ENCODE peak calls at places on chromosomes 7 and 10, in ten cellular contexts. One of them, this sample, is unnamed.

GRCh38 chr10:109062371-109062770 is 860.9 kb downstream of the XPNPEP1 start:
- DNase-seq in brain microvascular endothelial cell: no peak
- DNase-seq in H7: no peak
- DNase-seq in heart right ventricle: no peak
- DNase-seq in hepatocyte: peak; percentile 11
- DNase-seq in foreskin fibroblast: peak; percentile 2
- DNase-seq in coronary artery: no peak
- DNase-seq in psoas muscle: no peak
- DNase-seq in uterus: no peak
- DNase-seq in DND-41: no peak
- DNase-seq in this sample: no peak

GRCh38 chr7:103093429-103093828 is 18.5 kb downstream of the ARMC10 start:
- DNase-seq in brain microvascular endothelial cell: no peak
- DNase-seq in coronary artery: no peak
- DNase-seq in foreskin fibroblast: no peak
- DNase-seq in psoas muscle: no peak
- DNase-seq in uterus: no peak
- DNase-seq in H7: no peak
- DNase-seq in hepatocyte: no peak
- DNase-seq in heart right ventricle: no peak
- DNase-seq in DND-41: no peak
- DNase-seq in this sample: no peak

GRCh38 chr10:62911210-62911963 is 95.2 kb upstream of the EGR2 start:
- DNase-seq in foreskin fibroblast: no peak
- DNase-seq in DND-41: no peak
- DNase-seq in heart right ventricle: no peak
- DNase-seq in uterus: no peak
- DNase-seq in hepatocyte: no peak
- DNase-seq in coronary artery: no peak
- DNase-seq in psoas muscle: no peak
- DNase-seq in brain microvascular endothelial cell: no peak
- DNase-seq in H7: peak; percentile 29
- DNase-seq in this sample: no peak

GRCh38 chr10:124342136-124342820 is 76.4 kb downstream of the OAT start:
- DNase-seq in coronary artery: peak; percentile 65
- DNase-seq in heart right ventricle: no peak
- DNase-seq in H7: no peak
- DNase-seq in brain microvascular endothelial cell: no peak
- DNase-seq in uterus: no peak
- DNase-seq in DND-41: no peak
- DNase-seq in psoas muscle: no peak
- DNase-seq in foreskin fibroblast: no peak
- DNase-seq in hepatocyte: no peak
- DNase-seq in this sample: no peak

GRCh38 chr10:58448121-58448935 is 63.1 kb downstream of the TFAM start:
- DNase-seq in brain microvascular endothelial cell: no peak
- DNase-seq in DND-41: no peak
- DNase-seq in uterus: no peak
- DNase-seq in coronary artery: no peak
- DNase-seq in heart right ventricle: no peak
- DNase-seq in H7: no peak
- DNase-seq in foreskin fibroblast: no peak
- DNase-seq in psoas muscle: no peak
- DNase-seq in hepatocyte: no peak
- DNase-seq in this sample: no peak

GRCh38 chr10:44853148-44853734 is 57.9 kb upstream of the TMEM72 start:
- DNase-seq in DND-41: no peak
- DNase-seq in uterus: no peak
- DNase-seq in brain microvascular endothelial cell: no peak
- DNase-seq in foreskin fibroblast: peak; percentile 74
- DNase-seq in coronary artery: no peak
- DNase-seq in hepatocyte: no peak
- DNase-seq in heart right ventricle: no peak
- DNase-seq in H7: peak; percentile 48
- DNase-seq in psoas muscle: peak; percentile 23
- DNase-seq in this sample: no peak

GRCh38 chr10:52951819-52952218 is 179.2 kb upstream of the MBL2 start:
- DNase-seq in DND-41: no peak
- DNase-seq in uterus: no peak
- DNase-seq in foreskin fibroblast: no peak
- DNase-seq in heart right ventricle: no peak
- DNase-seq in psoas muscle: no peak
- DNase-seq in brain microvascular endothelial cell: peak; percentile 18
- DNase-seq in hepatocyte: peak; percentile 77
- DNase-seq in coronary artery: no peak
- DNase-seq in H7: peak; percentile 61
- DNase-seq in this sample: peak; percentile 39

GRCh38 chr7:135320277-135320676 is 86.6 kb downstream of the STRA8 start:
- DNase-seq in uterus: peak; percentile 85
- DNase-seq in coronary artery: no peak
- DNase-seq in brain microvascular endothelial cell: peak; percentile 87
- DNase-seq in psoas muscle: peak; percentile 81
- DNase-seq in hepatocyte: peak; percentile 59
- DNase-seq in heart right ventricle: peak; percentile 85
- DNase-seq in H7: no peak
- DNase-seq in DND-41: no peak
- DNase-seq in foreskin fibroblast: peak; percentile 66
- DNase-seq in this sample: peak; percentile 72

GRCh38 chr7:37557810-37558209 is 109.1 kb upstream of the ELMO1 start:
- DNase-seq in heart right ventricle: no peak
- DNase-seq in DND-41: no peak
- DNase-seq in H7: no peak
- DNase-seq in brain microvascular endothelial cell: no peak
- DNase-seq in hepatocyte: no peak
- DNase-seq in coronary artery: no peak
- DNase-seq in uterus: no peak
- DNase-seq in foreskin fibroblast: no peak
- DNase-seq in psoas muscle: no peak
- DNase-seq in this sample: no peak
- H3K4me3 ChIP-seq in heart right ventricle: no peak overlapping the region
- H3K4me3 ChIP-seq in DND-41: no peak overlapping the region
- H3K4me3 ChIP-seq in H7: no peak overlapping the region
- H3K4me3 ChIP-seq in brain microvascular endothelial cell: no peak overlapping the region
- H3K4me3 ChIP-seq in hepatocyte: no peak overlapping the region
- H3K4me3 ChIP-seq in coronary artery: no peak overlapping the region
- H3K4me3 ChIP-seq in uterus: no peak overlapping the region
- H3K4me3 ChIP-seq in foreskin fibroblast: no peak overlapping the region
- H3K4me3 ChIP-seq in psoas muscle: no peak overlapping the region
- H3K4me3 ChIP-seq in this sample: no peak overlapping the region

DNA sequence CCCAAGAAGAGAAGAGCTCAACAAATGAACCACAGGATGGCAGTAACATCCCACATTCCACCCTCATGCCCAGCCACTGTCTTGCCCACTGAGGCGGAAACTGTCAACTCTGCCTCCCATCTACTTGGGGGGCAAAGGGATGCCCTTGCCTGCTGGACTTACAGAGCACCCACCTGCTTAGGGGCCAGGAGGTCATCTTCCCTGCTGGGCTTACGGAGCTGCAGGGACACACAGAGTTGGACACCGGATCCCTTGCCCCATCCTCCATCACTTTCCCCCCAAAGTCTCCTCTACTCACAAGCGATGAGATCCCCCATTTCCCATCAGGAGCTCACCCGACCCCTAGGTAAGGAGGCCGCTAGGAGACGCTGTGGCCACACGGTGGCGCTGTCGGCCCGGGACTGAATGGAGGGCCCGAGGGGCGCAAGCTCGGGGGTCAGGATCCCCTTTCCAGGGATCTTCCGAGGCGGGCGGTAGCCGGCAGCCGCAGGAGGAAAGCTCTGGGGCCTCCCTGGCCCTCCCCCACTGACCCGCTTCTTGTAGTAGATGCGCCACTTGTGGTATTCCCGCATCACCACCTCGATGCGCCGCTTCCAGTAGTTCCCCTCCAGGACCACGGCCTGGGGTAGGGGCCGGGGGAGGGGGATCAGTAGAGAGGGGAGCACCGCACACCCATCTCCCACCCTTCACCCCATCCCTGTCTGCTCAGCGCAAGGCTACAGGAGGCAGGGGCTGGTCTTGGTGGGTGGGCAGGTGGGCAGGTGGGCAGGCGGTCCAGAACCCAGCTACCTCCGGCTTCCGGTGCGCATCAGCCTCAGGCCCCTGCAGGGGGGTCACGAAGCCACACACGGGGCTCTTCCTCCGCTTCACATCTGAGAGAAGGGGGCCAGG is 17.3 kb downstream of the MLXIPL start:
- DNase-seq in H7: peak; percentile 98
- DNase-seq in uterus: peak; percentile 46
- DNase-seq in heart right ventricle: peak; percentile 65
- DNase-seq in hepatocyte: peak; percentile 77
- DNase-seq in coronary artery: no peak
- DNase-seq in foreskin fibroblast: peak; percentile 63
- DNase-seq in brain microvascular endothelial cell: no peak
- DNase-seq in psoas muscle: peak; percentile 84
- DNase-seq in DND-41: peak; percentile 64
- DNase-seq in this sample: peak; percentile 57
- H3K4me3 ChIP-seq in H7: peak overlapping the region; percentile 40
- H3K4me3 ChIP-seq in uterus: no peak overlapping the region
- H3K4me3 ChIP-seq in heart right ventricle: no peak overlapping the region
- H3K4me3 ChIP-seq in hepatocyte: no peak overlapping the region
- H3K4me3 ChIP-seq in coronary artery: no peak overlapping the region
- H3K4me3 ChIP-seq in foreskin fibroblast: peak overlapping the region; percentile 38
- H3K4me3 ChIP-seq in brain microvascular endothelial cell: peak overlapping the region; percentile 17
- H3K4me3 ChIP-seq in psoas muscle: no peak overlapping the region
- H3K4me3 ChIP-seq in DND-41: no peak overlapping the region
- H3K4me3 ChIP-seq in this sample: no peak overlapping the region

DNA sequence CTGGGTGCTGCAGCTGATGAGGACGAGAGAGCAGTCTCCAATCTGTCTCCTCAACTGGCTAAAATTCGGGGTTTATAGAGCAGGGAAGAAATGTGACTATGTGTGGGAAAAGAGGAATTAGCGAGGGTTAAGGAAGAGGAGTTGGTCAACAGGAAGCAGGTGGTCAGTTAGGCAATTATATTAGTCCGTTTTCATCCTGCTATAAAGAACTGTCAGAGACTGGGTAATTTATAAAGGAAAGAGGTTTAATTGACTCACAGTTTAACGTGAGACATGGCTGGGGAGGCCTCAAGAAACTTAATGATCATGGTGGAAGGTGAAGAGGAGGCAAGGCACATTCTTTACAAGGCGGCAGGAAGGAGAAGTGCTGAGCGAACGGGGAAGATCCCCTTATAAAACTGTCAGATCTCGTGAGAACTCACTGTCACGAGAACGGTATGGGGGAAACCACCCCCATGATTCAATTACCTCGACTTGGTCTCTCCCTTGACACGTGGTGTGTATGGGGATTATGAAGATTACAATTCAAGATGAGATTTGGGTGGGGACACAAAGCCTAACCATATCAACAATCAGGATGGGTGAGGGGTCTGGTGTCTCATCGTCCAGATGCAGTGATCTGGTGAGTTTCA is 35.1 kb downstream of the RAMP3 start:
- DNase-seq in uterus: no peak
- DNase-seq in H7: no peak
- DNase-seq in psoas muscle: peak; percentile 5
- DNase-seq in foreskin fibroblast: no peak
- DNase-seq in heart right ventricle: no peak
- DNase-seq in hepatocyte: no peak
- DNase-seq in coronary artery: no peak
- DNase-seq in DND-41: no peak
- DNase-seq in brain microvascular endothelial cell: no peak
- DNase-seq in this sample: no peak
- H3K4me3 ChIP-seq in uterus: no peak overlapping the region
- H3K4me3 ChIP-seq in H7: no peak overlapping the region
- H3K4me3 ChIP-seq in psoas muscle: no peak overlapping the region
- H3K4me3 ChIP-seq in foreskin fibroblast: no peak overlapping the region
- H3K4me3 ChIP-seq in heart right ventricle: no peak overlapping the region
- H3K4me3 ChIP-seq in hepatocyte: no peak overlapping the region
- H3K4me3 ChIP-seq in coronary artery: no peak overlapping the region
- H3K4me3 ChIP-seq in DND-41: no peak overlapping the region
- H3K4me3 ChIP-seq in brain microvascular endothelial cell: no peak overlapping the region
- H3K4me3 ChIP-seq in this sample: no peak overlapping the region

GRCh38 chr10:97184971-97185325 is 811 bp downstream of the SLIT1 start:
- DNase-seq in foreskin fibroblast: no peak
- DNase-seq in heart right ventricle: no peak
- DNase-seq in uterus: no peak
- DNase-seq in psoas muscle: no peak
- DNase-seq in brain microvascular endothelial cell: no peak
- DNase-seq in DND-41: no peak
- DNase-seq in hepatocyte: no peak
- DNase-seq in coronary artery: no peak
- DNase-seq in H7: no peak
- DNase-seq in this sample: no peak

GRCh38 chr10:97188234-97188847 is 2.6 kb upstream of the SLIT1 start:
- DNase-seq in brain microvascular endothelial cell: no peak
- DNase-seq in psoas muscle: no peak
- DNase-seq in heart right ventricle: no peak
- DNase-seq in coronary artery: no peak
- DNase-seq in uterus: no peak
- DNase-seq in DND-41: peak; percentile 58
- DNase-seq in foreskin fibroblast: no peak
- DNase-seq in H7: no peak
- DNase-seq in hepatocyte: no peak
- DNase-seq in this sample: no peak

GRCh38 chr10:97183314-97183713 is 2.4 kb downstream of the SLIT1 start:
- DNase-seq in DND-41: no peak
- DNase-seq in foreskin fibroblast: no peak
- DNase-seq in H7: no peak
- DNase-seq in uterus: no peak
- DNase-seq in heart right ventricle: no peak
- DNase-seq in psoas muscle: no peak
- DNase-seq in coronary artery: no peak
- DNase-seq in brain microvascular endothelial cell: no peak
- DNase-seq in hepatocyte: no peak
- DNase-seq in this sample: no peak

GRCh38 chr10:97186911-97187310 is 1.2 kb upstream of the SLIT1 start:
- DNase-seq in DND-41: no peak
- DNase-seq in brain microvascular endothelial cell: no peak
- DNase-seq in H7: no peak
- DNase-seq in foreskin fibroblast: no peak
- DNase-seq in psoas muscle: no peak
- DNase-seq in uterus: no peak
- DNase-seq in coronary artery: no peak
- DNase-seq in heart right ventricle: no peak
- DNase-seq in hepatocyte: no peak
- DNase-seq in this sample: no peak

DNA sequence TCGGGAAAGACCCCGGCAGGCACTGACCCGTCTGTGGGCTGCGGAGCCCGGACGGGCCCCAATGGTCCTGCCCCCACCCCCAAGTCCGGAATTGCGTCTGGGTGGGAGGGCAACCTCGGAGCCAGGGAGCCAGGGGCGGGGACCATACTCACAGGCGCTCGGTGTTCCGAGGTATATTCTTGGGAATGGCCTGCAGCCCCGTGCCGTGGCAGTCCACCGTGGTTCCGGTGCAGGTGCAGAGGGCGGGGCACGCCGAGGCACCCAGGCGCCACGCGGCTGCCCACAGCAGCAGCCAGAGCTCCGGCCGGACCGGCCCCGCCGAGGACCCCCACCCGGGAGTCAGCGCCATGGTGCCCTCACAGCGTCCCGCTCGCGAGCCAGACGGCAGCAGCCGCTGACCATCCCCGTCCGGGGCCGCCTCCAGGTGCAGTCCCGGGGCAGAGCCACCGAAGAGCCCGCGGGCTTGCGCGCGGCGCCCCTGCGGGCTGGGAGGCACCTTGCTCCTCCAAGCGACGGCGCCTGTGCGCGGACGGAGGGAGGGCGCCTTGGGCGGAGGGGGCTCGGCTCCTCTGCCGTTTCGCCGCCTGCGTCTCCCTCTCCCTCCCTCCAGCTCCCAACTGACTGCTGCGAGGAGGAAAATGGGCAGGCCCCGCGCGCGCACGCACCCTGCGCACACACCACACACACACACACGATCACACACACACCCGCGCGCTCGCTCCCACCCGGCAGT is at the start of gene SLIT1:
- DNase-seq in psoas muscle: no peak
- DNase-seq in coronary artery: no peak
- DNase-seq in foreskin fibroblast: no peak
- DNase-seq in DND-41: peak; percentile 38
- DNase-seq in H7: peak; percentile 89
- DNase-seq in brain microvascular endothelial cell: no peak
- DNase-seq in heart right ventricle: no peak
- DNase-seq in hepatocyte: peak; percentile 42
- DNase-seq in uterus: no peak
- DNase-seq in this sample: no peak
- H3K4me3 ChIP-seq in psoas muscle: peak within 1 kb of the TSS; percentile 55
- H3K4me3 ChIP-seq in coronary artery: peak within 1 kb of the TSS; percentile 46
- H3K4me3 ChIP-seq in foreskin fibroblast: no peak within 1 kb of the TSS
- H3K4me3 ChIP-seq in DND-41: no peak within 1 kb of the TSS
- H3K4me3 ChIP-seq in H7: peak within 1 kb of the TSS; percentile 67
- H3K4me3 ChIP-seq in brain microvascular endothelial cell: no peak within 1 kb of the TSS
- H3K4me3 ChIP-seq in heart right ventricle: peak within 1 kb of the TSS; percentile 15
- H3K4me3 ChIP-seq in hepatocyte: peak within 1 kb of the TSS; percentile 18
- H3K4me3 ChIP-seq in uterus: no peak within 1 kb of the TSS
- H3K4me3 ChIP-seq in this sample: no peak within 1 kb of the TSS

This sample was measured in lung.